ENCODE peak calls at places on chromosomes 4 and X, in six cellular contexts. Q is T-helper 2 cell; B is RCC 7860; N is NCI-H460; X is mucosa of descending colon; I is activated CD8-positive, alpha-beta T cell treated with anti-CD3 and anti-CD28 coated beads for 36 hours. W is an unnamed sample.

GRCh38 chrX:111435469-111435868 is 23.5 kb upstream of the DCX start:
- DNase-seq in Q (no peak), B (no peak), N (no peak), X (no peak), I (no peak), W (no peak)

GRCh38 chrX:129690435-129690834 is 35.7 kb upstream of the APLN start:
- DNase-seq in Q (no peak), B (no peak), N (no peak), X (no peak), I (no peak), W (no peak)

GRCh38 chrX:121000589-121000988 is 15.0 kb upstream of the CT47A1 start:
- DNase-seq in Q (no peak), B (peak), N (peak), X (no peak), I (no peak), W (peak)

GRCh38 chrX:129665916-129666644 is 11.3 kb upstream of the APLN start:
- DNase-seq in Q (no peak), B (peak), N (peak), X (no peak), I (no peak), W (peak)

GRCh38 chrX:38820751-38821150 is 19.5 kb downstream of the MID1IP1 start:
- DNase-seq in Q (no peak), B (no peak), N (no peak), X (no peak), I (no peak), W (no peak)

GRCh38 chrX:83004012-83004411 is 504.1 kb upstream of the POU3F4 start:
- DNase-seq in Q (no peak), B (no peak), N (no peak), X (no peak), I (no peak), W (no peak)

GRCh38 chrX:126137899-126138298 is 28.2 kb downstream of the DCAF12L2 start:
- DNase-seq in Q (no peak), B (peak), N (no peak), X (no peak), I (no peak), W (peak)

GRCh38 chr4:1763550-1764080 is 29.5 kb upstream of the FGFR3 start:
- DNase-seq in Q (no peak), B (no peak), N (no peak), X (no peak), I (no peak), W (peak)

GRCh38 chrX:64394874-64395567 is at the start of gene MTMR8:
- DNase-seq in Q (peak), B (peak), N (peak), X (peak), I (peak), W (peak)

GRCh38 chr4:149784018-149784417 is 31.6 kb downstream of the IQCM start:
- DNase-seq in Q (no peak), B (no peak), N (no peak), X (no peak), I (no peak), W (no peak)

GRCh38 chr4:158739600-158739999 is 16.4 kb upstream of the PPID start:
- DNase-seq in Q (no peak), B (no peak), N (no peak), X (no peak), I (no peak), W (no peak)

GRCh38 chr4:51842167-51842553 is 793 bp upstream of the DCUN1D4 start:
- DNase-seq in Q (no peak), B (no peak), N (no peak), X (peak), I (peak), W (no peak)

GRCh38 chr4:4440333-4441061 is 53.6 kb downstream of the NSG1 start:
- DNase-seq in Q (no peak), B (no peak), N (no peak), X (no peak), I (no peak), W (peak)

GRCh38 chr4:90328558-90328957 is 201.4 kb downstream of the CCSER1 start:
- DNase-seq in Q (no peak), B (no peak), N (peak), X (peak), I (no peak), W (peak)

GRCh38 chr4:24973471-24974251 is 57.1 kb downstream of the LGI2 start:
- DNase-seq in Q (no peak), B (peak), N (peak), X (peak), I (no peak), W (peak)

GRCh38 chr4:26204249-26204825 is 116.5 kb upstream of the RBPJ start:
- DNase-seq in Q (no peak), B (no peak), N (no peak), X (no peak), I (peak), W (no peak)

GRCh38 chrX:44731160-44731559 is 112.7 kb upstream of the DUSP21 start:
- DNase-seq in Q (no peak), B (no peak), N (no peak), X (no peak), I (no peak), W (no peak)

GRCh38 chr4:66539745-66540144 is 869.5 kb upstream of the EPHA5 start:
- DNase-seq in Q (no peak), B (no peak), N (no peak), X (no peak), I (no peak), W (no peak)

GRCh38 chrX:153722704-153723350 is 1.4 kb downstream of the BCAP31 start:
- DNase-seq in Q (no peak), B (no peak), N (no peak), X (no peak), I (no peak), W (no peak)

GRCh38 chrX:19883878-19884277 is 3.5 kb downstream of the SH3KBP1 start:
- DNase-seq in Q (no peak), B (no peak), N (no peak), X (no peak), I (peak), W (no peak)

GRCh38 chrX:115449742-115450141 is 111.2 kb upstream of the PLS3 start:
- DNase-seq in Q (no peak), B (no peak), N (no peak), X (no peak), I (no peak), W (peak)

GRCh38 chr4:86627736-86628135 is 33.6 kb downstream of the PTPN13 start:
- DNase-seq in Q (no peak), B (no peak), N (no peak), X (no peak), I (no peak), W (no peak)

GRCh38 chr4:150367326-150367725 is 214.6 kb upstream of the MAB21L2 start:
- DNase-seq in Q (no peak), B (no peak), N (no peak), X (no peak), I (no peak), W (peak)

GRCh38 chr4:113435893-113436292 is 325.6 kb downstream of the CAMK2D start:
- DNase-seq in Q (no peak), B (peak), N (peak), X (no peak), I (peak), W (peak)

GRCh38 chr4:1496116-1496642 is 89.9 kb upstream of the NKX1-1 start:
- DNase-seq in Q (no peak), B (no peak), N (no peak), X (peak), I (no peak), W (no peak)

GRCh38 chr4:5921981-5922380 is 29.1 kb upstream of the CRMP1 start:
- DNase-seq in Q (no peak), B (no peak), N (no peak), X (no peak), I (no peak), W (no peak)

W was measured in left kidney.